ENCODE peak calls at places on chromosomes 16 and 17, in ten cellular contexts. H, B, C, K, M, U, R, I, A and D are unnamed samples. For H3K4me1, the result is how much of the 10 kb centered on the place peaks cover.

GRCh38 chr16:72621651-72622050 is 426.3 kb downstream of the ZFHX3 start:
- DNase-seq in H (no peak), B (no peak), C (no peak), K (no peak), M (no peak), U (no peak), R (no peak), I (no peak), A (no peak), D (peak)

GRCh38 chr17:18246880-18247612 is 11.5 kb downstream of the FLII start:
- DNase-seq in H (no peak), B (peak), C (peak), K (peak), M (peak), U (peak), R (no peak), I (peak), A (peak), D (peak)

GRCh38 chr16:30927789-30928378 is 4.5 kb downstream of the FBXL19 start:
- DNase-seq in H (no peak), B (peak), C (peak), K (peak), M (peak), U (peak), R (peak), I (peak), A (peak), D (peak)

GRCh38 chr17:14903810-14904209 is 361.3 kb downstream of the PMP22 start:
- DNase-seq in H (no peak), B (no peak), C (peak), K (no peak), M (no peak), U (no peak), R (no peak), I (no peak), A (no peak), D (peak)

GRCh38 chr17:17768415-17769088 is 68.2 kb downstream of the SREBF1 start:
- DNase-seq in H (no peak), B (no peak), C (no peak), K (peak), M (peak), U (no peak), R (no peak), I (no peak), A (no peak), D (no peak)

GRCh38 chr16:49602201-49603041 is 228.8 kb downstream of the C16orf78 start:
- DNase-seq in H (no peak), B (no peak), C (no peak), K (no peak), M (no peak), U (no peak), R (peak), I (no peak), A (no peak), D (no peak)

GRCh38 chr17:81713004-81713555 is 996 bp downstream of the SLC25A10 start:
- DNase-seq in H (no peak), B (peak), C (peak), K (peak), M (no peak), U (no peak), R (no peak), I (no peak), A (no peak), D (no peak)

GRCh38 chr17:22694362-22695227 is 1002.3 kb downstream of the KCNJ18 start:
- DNase-seq in H (no peak), B (no peak), C (no peak), K (peak), M (no peak), U (no peak), R (no peak), I (no peak), A (no peak), D (no peak)

GRCh38 chr17:44074911-44075285 is 4.4 kb downstream of the G6PC3 start:
- DNase-seq in H (no peak), B (peak), C (no peak), K (no peak), M (no peak), U (no peak), R (no peak), I (no peak), A (no peak), D (no peak)

GRCh38 chr17:56178203-56178602 is 24.9 kb downstream of the ANKFN1 start:
- DNase-seq in H (no peak), B (no peak), C (no peak), K (no peak), M (no peak), U (no peak), R (no peak), I (no peak), A (no peak), D (no peak)

GRCh38 chr16:86387461-86388440 is 122.6 kb upstream of the FOXF1 start:
- DNase-seq in H (no peak), B (no peak), C (peak), K (no peak), M (no peak), U (no peak), R (peak), I (no peak), A (no peak), D (peak)

GRCh38 chr16:73172621-73173312 is 124.8 kb upstream of the ZFHX3 start:
- DNase-seq in H (no peak), B (peak), C (peak), K (peak), M (peak), U (peak), R (peak), I (peak), A (peak), D (peak)

GRCh38 chr16:87535855-87536794 is 43.3 kb upstream of the ZCCHC14 start:
- DNase-seq in H (no peak), B (no peak), C (no peak), K (no peak), M (no peak), U (no peak), R (no peak), I (no peak), A (no peak), D (no peak)

GRCh38 chr16:54287758-54288591 is 1.4 kb upstream of the IRX3 start:
- DNase-seq in H (no peak), B (no peak), C (peak), K (no peak), M (no peak), U (peak), R (no peak), I (peak), A (no peak), D (no peak)

GRCh38 chr16:53991181-53992056 is 287.5 kb downstream of the FTO start:
- DNase-seq in H (no peak), B (no peak), C (no peak), K (no peak), M (peak), U (no peak), R (peak), I (peak), A (no peak), D (peak)

GRCh38 chr16:50675686-50676610 is 5.2 kb downstream of the SNX20 start:
- DNase-seq in H (no peak), B (no peak), C (no peak), K (no peak), M (peak), U (no peak), R (no peak), I (no peak), A (no peak), D (no peak)

GRCh38 chr17:30586818-30587595 is 109.8 kb downstream of the GOSR1 start:
- DNase-seq in H (no peak), B (no peak), C (peak), K (no peak), M (no peak), U (no peak), R (peak), I (no peak), A (no peak), D (peak)

GRCh38 chr16:28309811-28310311 is 17.5 kb downstream of the SBK1 start:
- DNase-seq in H (peak), B (no peak), C (no peak), K (no peak), M (no peak), U (no peak), R (no peak), I (no peak), A (no peak), D (no peak)

GRCh38 chr16:14485131-14485551 is 144.9 kb downstream of the PARN start:
- DNase-seq in H (no peak), B (no peak), C (peak), K (no peak), M (no peak), U (no peak), R (peak), I (no peak), A (no peak), D (no peak)

GRCh38 chr16:84177740-84178070 is 9.2 kb downstream of the TAF1C start:
- DNase-seq in H (no peak), B (no peak), C (peak), K (no peak), M (no peak), U (no peak), R (peak), I (no peak), A (no peak), D (peak)

GRCh38 chr16:84088695-84089395 is 27.9 kb downstream of the MBTPS1 start:
- DNase-seq in H (peak), B (no peak), C (peak), K (no peak), M (no peak), U (no peak), R (no peak), I (no peak), A (no peak), D (peak)

GRCh38 chr17:33954597-33954996 is 300.5 kb upstream of the CCL2 start:
- DNase-seq in H (no peak), B (no peak), C (no peak), K (no peak), M (no peak), U (no peak), R (no peak), I (no peak), A (no peak), D (no peak)

GRCh38 chr17:67293251-67294203 is 48.5 kb upstream of the HELZ start:
- DNase-seq in H (peak), B (peak), C (peak), K (peak), M (peak), U (peak), R (no peak), I (peak), A (peak), D (peak)

GRCh38 chr17:65055708-65056638 is 567 bp downstream of the GNA13 start:
- DNase-seq in H (peak), B (peak), C (peak), K (peak), M (peak), U (peak), R (peak), I (peak), A (peak), D (peak)

GRCh38 chr17:82092628-82092994 is 5.4 kb downstream of the FASN start:
- DNase-seq in H (no peak), B (peak), C (no peak), K (no peak), M (no peak), U (no peak), R (no peak), I (no peak), A (no peak), D (no peak)

GRCh38 chr17:78589031-78589675 is 12.0 kb upstream of the DNAH17 start:
- DNase-seq in H (no peak), B (no peak), C (no peak), K (no peak), M (no peak), U (no peak), R (no peak), I (no peak), A (no peak), D (no peak)

GRCh38 chr17:37506678-37507077 is 17.0 kb downstream of the DUSP14 start:
- DNase-seq in H (no peak), B (no peak), C (peak), K (peak), M (no peak), U (peak), R (peak), I (peak), A (no peak), D (peak)

GRCh38 chr16:68298907-68299515 is 11.7 kb downstream of the SLC7A6OS start:
- DNase-seq in H (no peak), B (peak), C (peak), K (no peak), M (peak), U (no peak), R (peak), I (peak), A (peak), D (peak)

GRCh38 chr17:38663964-38664644 is 10.7 kb downstream of the EPOP start:
- DNase-seq in H (no peak), B (no peak), C (no peak), K (no peak), M (no peak), U (no peak), R (no peak), I (no peak), A (no peak), D (no peak)

GRCh38 chr16:920722-921121 is 50.1 kb downstream of the LMF1 start:
- DNase-seq in H (no peak), B (no peak), C (peak), K (no peak), M (no peak), U (no peak), R (no peak), I (peak), A (no peak), D (peak)

GRCh38 chr16:46772463-46772862 is 24.3 kb upstream of the MYLK3 start:
- DNase-seq in H (no peak), B (no peak), C (no peak), K (no peak), M (no peak), U (no peak), R (no peak), I (no peak), A (no peak), D (no peak)

GRCh38 chr17:28057731-28058246 is 15.3 kb downstream of the NLK start:
- DNase-seq in H (no peak), B (no peak), C (peak), K (no peak), M (no peak), U (no peak), R (peak), I (no peak), A (no peak), D (peak)

GRCh38 chr17:48570325-48571023 is 7.7 kb downstream of the HOXB4 start:
- DNase-seq in H (no peak), B (no peak), C (peak), K (no peak), M (no peak), U (no peak), R (no peak), I (no peak), A (no peak), D (peak)

DNA sequence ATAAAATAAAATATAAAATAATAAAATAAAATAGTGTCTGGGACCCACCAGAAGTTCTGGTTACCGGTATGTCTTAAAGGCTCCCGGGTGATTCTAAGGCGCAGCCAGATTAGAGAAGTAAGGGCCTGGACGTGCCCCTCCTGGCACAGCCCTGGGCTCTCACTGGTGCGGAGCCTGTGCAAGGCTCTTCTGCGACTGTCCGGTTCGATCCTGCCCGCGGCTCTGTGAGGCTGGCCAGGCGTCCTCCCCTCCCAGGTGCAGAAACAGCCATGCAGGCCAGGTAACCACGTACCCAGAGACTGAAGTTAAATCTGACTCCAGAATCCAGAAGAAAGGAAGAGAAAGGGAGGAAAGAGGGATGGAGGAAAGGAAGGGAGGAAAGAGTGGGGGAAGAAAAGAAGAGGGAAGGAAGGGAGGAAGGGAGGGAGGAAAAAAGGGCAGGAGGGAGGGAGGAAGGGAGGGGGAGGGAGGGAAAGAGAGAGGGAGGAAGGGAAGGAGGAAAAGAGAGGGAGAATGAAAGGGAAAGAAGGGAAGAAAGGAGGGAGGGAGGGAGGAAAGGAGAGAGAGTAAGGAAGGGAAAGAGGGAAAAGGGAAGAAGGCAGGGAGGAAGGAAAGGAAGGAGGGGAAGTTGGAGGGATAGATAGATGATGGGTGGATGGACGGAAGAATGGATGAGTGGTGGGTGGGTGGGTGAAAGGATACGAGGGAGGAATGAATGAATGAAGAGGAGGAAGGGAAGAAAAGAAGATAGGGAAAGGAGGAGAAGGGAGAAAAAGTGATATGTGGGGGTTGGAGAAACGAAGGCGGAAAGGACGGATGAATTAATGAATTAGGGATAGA is 42.3 kb downstream of the C16orf82 start:
- DNase-seq in H (no peak), B (no peak), C (no peak), K (no peak), M (no peak), U (no peak), R (no peak), I (no peak), A (no peak), D (no peak)
- H3K4me3 ChIP-seq in H (peak), B (peak), C (peak), K (peak), M (no peak), U (peak), R (no peak), I (peak), A (peak), D (peak)

DNA sequence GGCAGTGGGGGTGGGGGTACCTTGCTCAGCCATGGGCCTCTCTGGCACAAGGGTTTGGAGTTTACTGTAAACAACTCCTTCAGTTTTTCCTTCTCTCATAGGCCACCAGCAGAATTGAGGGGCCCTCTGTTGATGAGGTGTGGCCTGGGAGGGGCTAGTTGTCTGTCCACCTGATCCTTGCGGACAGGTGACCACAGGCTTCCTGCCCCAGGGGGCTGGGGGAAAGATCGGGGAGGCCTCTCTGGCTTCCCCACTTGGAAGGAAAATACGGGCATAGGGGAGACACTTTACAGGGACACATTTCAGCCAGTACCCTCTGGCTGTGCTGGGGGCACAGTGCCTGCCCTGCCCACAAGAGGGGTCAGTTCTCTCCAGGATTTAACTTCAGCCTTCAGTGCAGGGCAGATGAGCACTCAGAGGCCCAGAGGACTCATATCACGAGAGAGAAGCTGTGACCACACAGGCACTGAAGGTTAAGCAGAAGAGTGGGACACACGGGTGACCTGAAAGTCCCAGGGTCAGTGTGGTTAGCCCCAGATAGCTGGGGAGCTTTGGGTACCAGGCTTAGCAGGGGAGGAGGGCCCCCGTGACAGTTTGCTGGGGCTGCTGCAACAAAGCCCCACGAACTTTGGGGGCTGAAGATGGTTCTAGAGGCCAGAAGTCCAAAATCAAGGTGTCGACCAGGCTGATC is 245.9 kb downstream of the SEC14L1 start:
- DNase-seq in H (no peak), B (no peak), C (no peak), K (no peak), M (no peak), U (no peak), R (no peak), I (no peak), A (no peak), D (no peak)
- H3K4me1 ChIP-seq in H (half or more), B (half or more), C (half or more), K (under half), M (under half), U (half or more), R (half or more), I (half or more), A (half or more), D (half or more)

DNA sequence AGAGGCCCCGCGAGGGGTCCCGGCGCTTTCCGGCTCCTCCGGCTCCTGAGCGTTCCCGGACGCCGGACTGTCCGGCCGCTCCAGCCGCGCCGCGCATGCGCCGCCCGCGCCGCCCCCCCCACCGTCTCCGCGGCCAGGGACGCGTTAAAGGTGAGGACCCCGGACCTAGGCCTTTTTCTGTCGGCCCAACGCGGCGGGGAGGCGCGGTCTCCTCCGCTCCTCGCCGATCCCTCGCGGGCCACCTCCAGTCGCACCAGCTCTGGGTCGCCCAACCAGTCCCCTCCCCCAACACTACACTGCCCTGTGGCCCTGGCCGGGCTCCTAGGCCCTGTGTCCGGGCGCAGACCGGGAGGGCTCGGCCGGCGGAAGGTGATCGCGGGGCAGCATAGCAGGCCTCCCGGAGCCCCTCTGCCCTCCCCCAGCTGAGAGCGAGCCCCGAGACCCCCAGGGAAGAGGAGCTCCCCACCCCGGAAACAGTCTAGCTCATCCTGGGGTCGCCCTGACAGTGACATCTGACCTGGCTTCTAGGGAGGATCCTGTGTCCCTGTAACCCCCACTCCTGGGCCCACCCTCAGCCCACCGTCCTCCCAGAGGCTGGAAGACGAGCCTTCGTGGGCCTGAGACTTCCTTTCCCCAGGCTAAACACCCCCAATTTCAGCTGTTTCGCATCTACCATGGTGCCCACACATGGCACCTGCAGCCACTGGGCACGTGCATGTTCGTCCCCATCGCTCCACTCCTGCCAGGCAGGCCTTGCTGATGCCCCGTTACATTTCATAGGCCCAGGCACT is 14.7 kb upstream of the BCAR1 start:
- DNase-seq in H (no peak), B (peak), C (peak), K (peak), M (peak), U (peak), R (no peak), I (peak), A (peak), D (peak)
- H3K4me3 ChIP-seq in H (peak), B (peak), C (peak), K (peak), M (peak), U (peak), R (peak), I (peak), A (peak), D (peak)

DNA sequence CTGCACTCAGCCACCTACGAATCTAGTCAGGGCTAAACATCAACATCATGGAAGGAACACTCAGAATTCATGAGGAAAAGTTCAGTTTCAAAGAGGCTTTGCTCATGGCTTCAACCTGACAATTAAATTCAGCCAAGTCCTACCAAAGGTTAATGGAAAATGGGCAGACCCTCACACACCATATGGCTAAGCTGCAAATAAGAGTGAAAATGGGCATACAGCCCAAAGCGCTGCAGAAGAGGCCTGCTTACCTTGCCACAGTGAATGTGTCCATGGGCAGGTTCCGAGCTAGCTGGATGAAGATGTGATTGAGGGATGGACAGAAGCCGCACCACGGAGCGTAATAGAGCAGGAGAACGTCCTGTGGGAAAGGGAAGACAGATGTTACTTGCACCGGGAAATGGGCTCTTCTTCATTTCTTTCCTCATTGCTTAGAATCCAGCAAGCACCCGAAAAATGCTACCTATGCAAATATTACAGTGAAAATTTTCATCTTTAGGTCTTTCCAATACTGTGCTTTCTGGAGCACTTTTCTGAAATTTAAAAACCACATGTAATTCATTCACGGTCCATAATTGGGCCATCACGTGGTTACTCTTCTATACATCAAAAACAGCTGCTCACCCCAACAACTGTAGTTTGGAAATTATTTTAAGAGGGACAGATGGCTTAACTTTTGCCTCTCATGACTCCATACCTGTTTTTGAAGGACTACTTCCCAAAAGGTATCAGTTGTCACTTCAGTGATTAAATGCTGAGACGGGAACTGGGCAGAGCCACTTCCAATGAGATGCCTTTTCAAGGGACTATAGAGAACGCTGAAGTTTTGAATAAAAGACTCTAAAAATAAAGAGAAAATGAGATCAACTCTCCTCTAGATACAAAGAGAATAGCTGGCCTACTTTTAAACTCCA is 19.6 kb downstream of the SNN start:
- DNase-seq in H (no peak), B (no peak), C (no peak), K (no peak), M (no peak), U (no peak), R (no peak), I (no peak), A (no peak), D (no peak)
- H3K4me1 ChIP-seq in H (under half), B (under half), C (under half), K (under half), M (under half), U (under half), R (under half), I (under half), A (under half), D (under half)